ENCODE peak calls at places on chromosomes 11 and 22, in seven cellular contexts. X is brain microvascular endothelial cell, M is AG04450, B is fibroblast of pulmonary artery, F is transverse colon, R is astrocyte of the spinal cord, G is tibial artery. U is an unnamed sample.
A peak's percentile ranks its signal among the peaks of the same experiment; 100 is the strongest.

GRCh38 chr22:39545310-39546063 is 12.9 kb upstream of the RPS19BP1 start:
- DNase-seq in X (no peak), M (no peak), B (peak; percentile 43), F (peak; percentile 47), R (peak; percentile 36), G (no peak), U (no peak)

GRCh38 chr11:32172771-32173170 is 81.9 kb downstream of the RCN1 start:
- DNase-seq in X (no peak), M (no peak), B (peak; percentile 29), F (no peak), R (peak; percentile 3), G (no peak), U (peak; percentile 22)

GRCh38 chr11:36030707-36031365 is 87.0 kb downstream of the LDLRAD3 start:
- DNase-seq in X (no peak), M (peak; percentile 67), B (peak; percentile 40), F (no peak), R (peak; percentile 58), G (no peak), U (peak; percentile 91)

GRCh38 chr11:64090811-64091516 is 55.2 kb downstream of the FLRT1 start:
- DNase-seq in X (no peak), M (no peak), B (peak; percentile 69), F (no peak), R (peak; percentile 13), G (no peak), U (peak; percentile 63)

GRCh38 chr11:33321483-33321882 is 64.3 kb downstream of the HIPK3 start:
- DNase-seq in X (no peak), M (no peak), B (no peak), F (no peak), R (no peak), G (no peak), U (no peak)

GRCh38 chr11:120548682-120549209 is 37.2 kb downstream of the GRIK4 start:
- DNase-seq in X (no peak), M (no peak), B (no peak), F (no peak), R (no peak), G (no peak), U (no peak)

GRCh38 chr11:68753300-68753699 is 2.0 kb upstream of the TESMIN start:
- DNase-seq in X (no peak), M (no peak), B (no peak), F (no peak), R (no peak), G (no peak), U (no peak)

GRCh38 chr11:112812719-112813118 is 148.5 kb upstream of the NCAM1 start:
- DNase-seq in X (no peak), M (no peak), B (no peak), F (no peak), R (no peak), G (no peak), U (no peak)

GRCh38 chr11:72119188-72119587 is 6.7 kb upstream of the ANAPC15 start:
- DNase-seq in X (no peak), M (no peak), B (no peak), F (no peak), R (no peak), G (no peak), U (no peak)

GRCh38 chr11:69439651-69440464 is 41.6 kb upstream of the LINC01488 start:
- DNase-seq in X (no peak), M (no peak), B (no peak), F (no peak), R (no peak), G (no peak), U (no peak)

GRCh38 chr22:50072167-50072555 is 13.1 kb downstream of the MLC1 start:
- DNase-seq in X (no peak), M (no peak), B (no peak), F (no peak), R (no peak), G (no peak), U (no peak)

GRCh38 chr11:100185588-100185987 is 501.5 kb upstream of the ARHGAP42 start:
- DNase-seq in X (no peak), M (no peak), B (no peak), F (no peak), R (no peak), G (no peak), U (no peak)

GRCh38 chr22:26756675-26757293 is 99.4 kb downstream of the MIAT start:
- DNase-seq in X (peak; percentile 49), M (no peak), B (peak; percentile 46), F (peak; percentile 59), R (peak; percentile 48), G (peak; percentile 30), U (peak; percentile 58)

GRCh38 chr22:45263790-45264269 is 20.9 kb upstream of the UPK3A start:
- DNase-seq in X (peak; percentile 61), M (peak; percentile 34), B (peak; percentile 87), F (peak; percentile 72), R (peak; percentile 64), G (peak; percentile 86), U (peak; percentile 87)

GRCh38 chr11:108698844-108699642 is 34.2 kb downstream of the DDX10 start:
- DNase-seq in X (no peak), M (no peak), B (no peak), F (no peak), R (no peak), G (no peak), U (peak; percentile 9)

GRCh38 chr11:43988040-43988793 is 45.8 kb downstream of the C11orf96 start:
- DNase-seq in X (peak; percentile 62), M (no peak), B (peak; percentile 60), F (no peak), R (peak; percentile 48), G (no peak), U (no peak)

GRCh38 chr11:91932151-91932821 is 292.3 kb upstream of the FAT3 start:
- DNase-seq in X (no peak), M (no peak), B (no peak), F (no peak), R (peak; percentile 63), G (no peak), U (peak; percentile 68)

GRCh38 chr11:113634940-113635575 is 71.0 kb downstream of the TMPRSS5 start:
- DNase-seq in X (no peak), M (no peak), B (no peak), F (no peak), R (no peak), G (no peak), U (no peak)

GRCh38 chr22:29030618-29031235 is 30.9 kb downstream of the C22orf31 start:
- DNase-seq in X (peak; percentile 59), M (no peak), B (peak; percentile 81), F (peak; percentile 84), R (peak; percentile 96), G (peak; percentile 44), U (peak; percentile 59)

GRCh38 chr11:118175031-118175531 is 1.4 kb downstream of the SCN2B start:
- DNase-seq in X (no peak), M (no peak), B (peak; percentile 7), F (no peak), R (no peak), G (no peak), U (peak; percentile 51)

DNA sequence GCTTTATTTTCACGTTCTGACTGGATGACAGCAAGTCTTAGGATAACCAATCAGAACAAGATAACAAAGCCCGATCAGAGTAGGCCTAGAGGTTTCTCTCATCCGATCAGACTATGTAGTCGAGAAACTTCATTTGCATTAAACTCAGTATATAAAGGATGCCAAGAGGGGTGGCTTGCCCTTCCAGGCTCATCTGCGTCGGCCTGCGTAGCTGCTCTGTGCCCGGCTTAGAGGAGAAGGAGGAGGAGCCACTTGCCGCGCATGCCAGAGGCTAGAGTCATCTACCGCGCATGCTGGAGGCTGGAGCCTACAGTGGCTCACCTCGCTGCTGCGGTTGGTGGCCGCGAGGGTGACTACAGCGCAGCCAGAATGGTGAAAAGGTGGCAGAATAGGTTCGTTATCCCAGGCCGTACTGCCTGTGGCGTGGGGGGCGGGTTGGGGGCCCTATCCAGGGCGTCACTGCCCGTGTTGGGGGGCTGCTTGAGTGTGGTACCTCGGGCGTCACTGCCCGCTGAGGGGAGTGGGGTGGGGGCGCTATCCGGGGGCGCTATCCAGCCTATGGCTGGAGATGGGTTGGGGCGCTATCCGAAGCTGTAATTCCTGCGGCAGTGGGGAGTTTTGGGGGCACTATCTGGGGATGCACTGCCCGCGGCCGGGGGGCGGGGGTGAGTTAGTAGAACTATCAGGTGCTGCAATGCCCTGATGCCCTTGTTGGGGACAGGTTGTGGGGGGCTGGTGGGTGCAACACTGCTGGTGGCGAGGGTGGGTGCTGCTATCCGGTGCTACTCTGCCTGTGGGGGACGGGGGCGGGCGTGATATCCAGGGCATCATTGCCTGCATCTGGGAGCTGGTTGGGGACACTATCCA is at the start of gene RFPL2:
- DNase-seq in X (peak; percentile 15), M (no peak), B (peak; percentile 4), F (peak; percentile 32), R (peak; percentile 15), G (no peak), U (peak; percentile 1)
- H3K4me3 ChIP-seq in X (no peak within 1 kb of the TSS), M (no peak within 1 kb of the TSS), B (no peak within 1 kb of the TSS), F (peak within 1 kb of the TSS; percentile 22), R (no peak within 1 kb of the TSS), G (peak within 1 kb of the TSS; percentile 4), U (no peak within 1 kb of the TSS)

GRCh38 chr11:37505406-37505805 is 907.4 kb upstream of the RAG2 start:
- DNase-seq in X (no peak), M (no peak), B (no peak), F (no peak), R (no peak), G (no peak), U (no peak)

GRCh38 chr11:37503411-37504065 is 905.5 kb upstream of the RAG2 start:
- DNase-seq in X (no peak), M (no peak), B (no peak), F (no peak), R (no peak), G (no peak), U (no peak)

GRCh38 chr11:37504066-37504611 is 906.1 kb upstream of the RAG2 start:
- DNase-seq in X (peak; percentile 84), M (peak; percentile 55), B (peak; percentile 83), F (no peak), R (peak; percentile 90), G (no peak), U (peak; percentile 52)

GRCh38 chr11:37506516-37506915 is 908.5 kb upstream of the RAG2 start:
- DNase-seq in X (no peak), M (no peak), B (peak; percentile 39), F (no peak), R (no peak), G (no peak), U (no peak)

DNA sequence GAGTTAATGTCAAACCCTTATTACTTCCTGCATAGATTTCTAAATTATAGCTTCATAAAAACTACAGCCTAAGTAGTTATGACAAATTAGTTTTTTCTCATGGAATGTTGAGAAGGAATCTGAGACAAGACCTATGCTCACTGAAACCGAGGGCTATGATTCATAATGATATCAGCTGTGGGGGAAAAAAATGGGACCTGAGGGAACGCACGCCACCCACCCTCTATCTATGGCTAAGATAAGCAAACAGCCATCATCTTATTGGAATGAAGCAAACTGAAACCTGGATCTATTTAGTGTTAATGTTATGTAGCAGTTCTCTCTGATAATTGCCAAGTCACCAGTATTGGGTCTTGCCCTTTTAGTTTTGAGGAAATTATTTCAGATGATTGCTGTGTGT is 906.9 kb upstream of the RAG2 start:
- DNase-seq in X (peak; percentile 94), M (peak; percentile 74), B (peak; percentile 73), F (no peak), R (peak; percentile 77), G (no peak), U (peak; percentile 41)
- H3K4me3 ChIP-seq in X (no peak overlapping the region), M (no peak overlapping the region), B (no peak overlapping the region), F (no peak overlapping the region), R (no peak overlapping the region), G (no peak overlapping the region), U (no peak overlapping the region)

GRCh38 chr11:129386795-129387390 is 11.2 kb downstream of the BARX2 start:
- DNase-seq in X (no peak), M (no peak), B (peak; percentile 25), F (peak; percentile 46), R (no peak), G (no peak), U (no peak)
- H3K4me3 ChIP-seq in X (no peak overlapping the region), M (no peak overlapping the region), B (no peak overlapping the region), F (peak overlapping the region; percentile 15), R (no peak overlapping the region), G (no peak overlapping the region), U (no peak overlapping the region)

GRCh38 chr11:62709262-62710000 is 2.0 kb downstream of the GNG3 start:
- DNase-seq in X (peak; percentile 96), M (peak; percentile 93), B (peak; percentile 98), F (peak; percentile 98), R (peak; percentile 98), G (peak; percentile 99), U (peak; percentile 98)
- H3K4me3 ChIP-seq in X (peak overlapping the region; percentile 66), M (peak overlapping the region; percentile 52), B (peak overlapping the region; percentile 58), F (peak overlapping the region; percentile 71), R (peak overlapping the region; percentile 54), G (peak overlapping the region; percentile 64), U (peak overlapping the region; percentile 71)